ENCODE peak calls at places on chromosomes 4 and X, in eight cellular contexts. O is neural progenitor cell, Y is K562, E is astrocyte of the cerebellum, B is B cell, Z is progenitor cell of endocrine pancreas, N is thyroid gland, J is chondrocyte. A is an unnamed sample.

GRCh38 chr4:5338511-5338910 is 287.2 kb downstream of the STK32B start:
- DNase-seq in J (no peak), Z (no peak), N (no peak), E (no peak), B (no peak), Y (no peak), O (no peak), A (no peak)

GRCh38 chrX:77442728-77443127 is 4.5 kb upstream of the FGF16 start:
- DNase-seq in J (no peak), N (no peak), B (no peak), E (peak), Y (no peak), Z (no peak), O (no peak), A (no peak)

GRCh38 chr4:6047130-6047673 is 29.0 kb upstream of the C4orf50 start:
- DNase-seq in Z (no peak), N (no peak), B (no peak), J (no peak), Y (no peak), E (no peak), O (no peak), A (peak)

GRCh38 chr4:5462896-5463295 is 245.5 kb downstream of the EVC2 start:
- DNase-seq in Z (no peak), B (no peak), J (no peak), Y (no peak), N (no peak), O (no peak), E (no peak), A (no peak)

GRCh38 chrX:155544886-155545285 is 67.9 kb downstream of the TMLHE start:
- DNase-seq in J (no peak), Y (no peak), B (no peak), O (no peak), Z (no peak), E (peak), N (no peak), A (no peak)

GRCh38 chrX:150872773-150873336 is 25.6 kb downstream of the CD99L2 start:
- DNase-seq in Z (no peak), N (no peak), Y (no peak), B (no peak), J (no peak), O (no peak), E (no peak), A (no peak)

GRCh38 chr4:144402999-144403398 is 243.0 kb upstream of the HHIP start:
- DNase-seq in O (no peak), Z (no peak), B (no peak), Y (no peak), E (no peak), J (no peak), N (no peak), A (no peak)

GRCh38 chr4:102387552-102388150 is 42.4 kb upstream of the SLC39A8 start:
- DNase-seq in O (no peak), J (no peak), B (no peak), N (no peak), Z (no peak), Y (no peak), E (no peak), A (no peak)

GRCh38 chr4:35151816-35152572 is 1092.3 kb downstream of the ARAP2 start:
- DNase-seq in Z (no peak), Y (peak), O (peak), E (no peak), J (no peak), N (peak), B (no peak), A (peak)

GRCh38 chr4:127832585-127832984 is 48.1 kb upstream of the PLK4 start:
- DNase-seq in J (no peak), O (peak), Y (no peak), N (no peak), Z (no peak), E (no peak), B (no peak), A (no peak)

GRCh38 chr4:37604464-37604863 is 81.7 kb downstream of the RELL1 start:
- DNase-seq in E (no peak), Y (no peak), O (no peak), N (no peak), B (no peak), Z (no peak), J (no peak), A (no peak)

GRCh38 chr4:83212041-83212851 is 72.4 kb downstream of the COQ2 start:
- DNase-seq in O (no peak), Z (no peak), E (no peak), Y (no peak), J (no peak), N (peak), B (peak), A (peak)

GRCh38 chrX:109826954-109827708 is 94.1 kb upstream of the ACSL4 start:
- DNase-seq in E (peak), J (no peak), Y (no peak), N (no peak), O (no peak), Z (no peak), B (no peak), A (peak)

GRCh38 chrX:99095965-99096364 is 1314.1 kb downstream of the PCDH19 start:
- DNase-seq in E (no peak), Z (no peak), B (no peak), J (no peak), Y (no peak), N (no peak), O (no peak), A (no peak)

GRCh38 chrX:39258331-39258730 is 457.1 kb downstream of the MID1IP1 start:
- DNase-seq in B (no peak), E (no peak), Z (no peak), J (no peak), O (peak), N (no peak), Y (peak), A (no peak)

GRCh38 chr4:122152699-122153328 is 683 bp downstream of the BLTP1 start:
- DNase-seq in Y (peak), J (no peak), E (peak), O (peak), N (peak), Z (peak), B (no peak), A (peak)

GRCh38 chr4:140876597-140877364 is 120.6 kb upstream of the TBC1D9 start:
- DNase-seq in Z (no peak), B (no peak), J (no peak), Y (no peak), N (no peak), O (no peak), E (peak), A (no peak)

GRCh38 chrX:2320580-2321327 is 180.0 kb downstream of the DHRSX start:
- DNase-seq in Z (no peak), N (peak), Y (no peak), E (no peak), O (no peak), J (no peak), B (no peak), A (no peak)

GRCh38 chrX:134025986-134026731 is 40.8 kb upstream of the GPC3 start:
- DNase-seq in O (peak), E (no peak), B (no peak), J (no peak), Z (no peak), Y (peak), N (no peak), A (no peak)

GRCh38 chrX:16953606-16954211 is 7.3 kb downstream of the REPS2 start:
- DNase-seq in Y (no peak), N (no peak), E (no peak), O (no peak), Z (no peak), J (no peak), B (no peak), A (no peak)

GRCh38 chr4:40038972-40039371 is 17.7 kb upstream of the N4BP2 start:
- DNase-seq in E (no peak), Y (no peak), J (no peak), O (no peak), N (no peak), B (no peak), Z (no peak), A (no peak)

GRCh38 chr4:113978561-113979156 is 788 bp downstream of the ARSJ start:
- DNase-seq in Y (no peak), N (no peak), O (peak), E (no peak), Z (no peak), B (no peak), J (no peak), A (no peak)

GRCh38 chr4:173529505-173530325 is at the start of gene HAND2:
- DNase-seq in O (peak), B (no peak), Y (peak), N (no peak), J (no peak), E (no peak), Z (no peak), A (no peak)

GRCh38 chrX:1212532-1212931 is at the start of gene CRLF2:
- DNase-seq in Y (no peak), J (peak), O (no peak), B (no peak), E (no peak), Z (no peak), N (no peak), A (peak)

GRCh38 chrX:72604705-72605104 is 32.1 kb upstream of the HDAC8 start:
- DNase-seq in J (no peak), O (no peak), B (no peak), E (no peak), Y (no peak), Z (no peak), N (no peak), A (no peak)

GRCh38 chrX:136652822-136653723 is 5.1 kb downstream of the CD40LG start:
- DNase-seq in J (no peak), B (no peak), O (no peak), N (no peak), Y (no peak), E (no peak), Z (no peak), A (no peak)

GRCh38 chr4:82779032-82779431 is 19.6 kb downstream of the SCD5 start:
- DNase-seq in N (no peak), J (no peak), E (no peak), O (no peak), B (no peak), Z (no peak), Y (no peak), A (no peak)

GRCh38 chrX:55750256-55750655 is 32.7 kb downstream of the RRAGB start:
- DNase-seq in O (no peak), B (no peak), Z (no peak), N (no peak), J (no peak), E (no peak), Y (no peak), A (no peak)

GRCh38 chr4:111689214-111689613 is 456.0 kb upstream of the FAM241A start:
- DNase-seq in Z (no peak), B (no peak), J (no peak), E (peak), O (no peak), N (peak), Y (no peak), A (no peak)

GRCh38 chr4:119286377-119287002 is 35.4 kb downstream of the FABP2 start:
- DNase-seq in O (peak), E (peak), Y (no peak), J (no peak), Z (no peak), B (no peak), N (peak), A (peak)

GRCh38 chr4:73734405-73735070 is 5.8 kb upstream of the CXCL8 start:
- DNase-seq in B (no peak), Y (no peak), J (no peak), O (no peak), E (no peak), N (no peak), Z (no peak), A (no peak)

GRCh38 chr4:57405359-57405758 is 295.2 kb upstream of the IGFBP7 start:
- DNase-seq in Z (no peak), Y (no peak), E (no peak), O (no peak), B (no peak), J (no peak), N (no peak), A (no peak)

GRCh38 chrX:68719904-68720614 is 72.6 kb downstream of the STARD8 start:
- DNase-seq in Z (no peak), J (no peak), B (no peak), O (peak), E (no peak), N (no peak), Y (peak), A (no peak)

GRCh38 chr4:39042365-39042764 is 10.2 kb upstream of the TMEM156 start:
- DNase-seq in J (no peak), E (no peak), B (no peak), Y (no peak), O (no peak), N (no peak), Z (no peak), A (no peak)

GRCh38 chr4:131499139-131499873 is 1649.8 kb upstream of the PCDH10 start:
- DNase-seq in E (peak), J (no peak), Z (no peak), N (no peak), O (no peak), Y (no peak), B (no peak), A (no peak)

GRCh38 chr4:167987285-167987684 is 105.1 kb upstream of the ANXA10 start:
- DNase-seq in Z (no peak), E (no peak), N (no peak), J (no peak), B (no peak), Y (no peak), O (no peak), A (no peak)

GRCh38 chr4:167986044-167986443 is 106.3 kb upstream of the ANXA10 start:
- DNase-seq in O (no peak), B (no peak), Z (no peak), Y (no peak), J (peak), E (no peak), N (no peak), A (no peak)

GRCh38 chr4:167985565-167985964 is 106.8 kb upstream of the ANXA10 start:
- DNase-seq in B (no peak), J (no peak), O (no peak), Y (no peak), N (no peak), Z (no peak), E (no peak), A (no peak)

DNA sequence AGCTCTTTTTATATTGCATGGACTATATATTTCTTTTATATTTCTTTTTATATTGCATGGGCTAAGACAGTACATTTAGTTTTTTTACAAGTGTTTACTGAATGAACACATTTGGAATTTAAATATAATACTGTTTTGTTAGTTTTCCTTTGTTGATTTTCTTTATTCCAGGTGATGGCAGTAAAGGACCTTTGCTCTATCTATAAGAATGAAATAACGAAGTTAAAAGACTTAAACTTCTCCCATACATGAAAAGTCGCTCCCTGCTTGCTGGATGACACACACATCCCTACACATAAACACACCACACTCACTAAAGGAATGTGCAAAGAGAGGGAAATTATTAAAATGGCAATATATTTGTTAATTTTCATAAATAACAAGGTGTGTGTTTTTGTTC is 102.5 kb upstream of the ANXA10 start:
- DNase-seq in Y (no peak), B (no peak), O (no peak), E (no peak), N (no peak), Z (no peak), J (no peak), A (no peak)
- TF ChIP-seq CTCF in Y (no peak), B (no peak), O (no peak), E (no peak), N (no peak), Z (no peak), J (peak), A (no peak)

GRCh38 chr4:48546336-48546735 is 56.3 kb downstream of the ZAR1 start:
- DNase-seq in J (no peak), N (peak), O (peak), Z (no peak), Y (peak), E (peak), B (no peak), A (peak)
- TF ChIP-seq CTCF in J (peak), N (peak), O (peak), Z (peak), Y (peak), E (peak), B (peak), A (peak)

GRCh38 chr4:63582997-63583396 is 826.3 kb downstream of the TECRL start:
- DNase-seq in J (no peak), E (no peak), Y (no peak), Z (no peak), O (no peak), B (no peak), N (no peak), A (no peak)

GRCh38 chr4:63583561-63583960 is 825.7 kb downstream of the TECRL start:
- DNase-seq in N (no peak), O (no peak), Y (no peak), E (no peak), Z (no peak), B (no peak), J (no peak), A (no peak)

GRCh38 chr4:63580796-63581475 is 828.3 kb downstream of the TECRL start:
- DNase-seq in J (no peak), N (no peak), E (no peak), B (no peak), Z (no peak), Y (no peak), O (no peak), A (no peak)

DNA sequence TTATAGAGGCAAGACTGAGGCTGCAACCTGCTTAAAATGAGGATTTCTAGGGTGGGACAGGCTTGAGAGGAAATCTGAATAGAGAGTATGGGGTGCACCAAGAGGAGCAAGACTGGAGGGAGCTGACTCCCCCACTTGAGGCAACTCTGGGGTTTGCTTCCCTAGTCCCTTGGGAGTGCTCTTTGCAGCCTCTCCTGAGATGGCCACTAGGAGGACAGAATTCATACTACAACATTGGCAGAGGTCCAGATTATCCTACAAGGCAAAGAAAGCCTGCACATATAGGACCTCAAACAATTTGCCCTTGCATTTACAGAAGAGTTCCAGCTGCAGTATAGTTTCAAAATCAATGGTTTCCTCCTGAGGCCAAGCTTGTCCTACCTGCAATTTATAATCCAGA is 830.9 kb downstream of the TECRL start:
- DNase-seq in J (no peak), E (no peak), B (no peak), Y (no peak), Z (no peak), O (no peak), N (no peak), A (no peak)
- TF ChIP-seq CTCF in J (peak), E (no peak), B (no peak), Y (no peak), Z (no peak), O (peak), N (no peak), A (no peak)

DNA sequence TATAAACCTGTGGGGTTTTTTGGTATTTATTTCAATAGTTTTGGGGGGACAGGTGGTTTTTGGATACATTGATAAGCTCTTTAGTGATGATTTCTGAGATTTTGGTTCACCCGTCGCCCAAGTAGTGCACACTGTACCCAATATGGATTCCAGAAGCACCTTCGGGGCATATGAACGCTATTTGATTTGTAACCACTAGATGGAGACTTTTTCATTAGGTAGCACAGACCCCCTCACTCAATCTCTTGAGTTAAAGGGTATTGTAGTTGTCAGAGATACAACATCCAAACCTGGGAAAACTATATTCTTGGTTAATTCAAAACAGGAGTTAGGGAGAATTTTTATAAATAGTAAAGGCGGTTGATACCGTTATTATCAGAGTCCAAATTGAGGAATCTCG is 79.8 kb downstream of the SPANXN3 start:
- DNase-seq in N (no peak), Z (no peak), J (no peak), B (no peak), Y (no peak), O (peak), E (no peak), A (no peak)
- TF ChIP-seq CTCF in N (no peak), Z (peak), J (peak), B (no peak), Y (no peak), O (peak), E (peak), A (no peak)

GRCh38 chr4:41177016-41177415 is 37.3 kb downstream of the APBB2 start:
- DNase-seq in Y (no peak), E (peak), Z (no peak), J (no peak), O (no peak), B (no peak), N (no peak), A (no peak)
- TF ChIP-seq CTCF in Y (no peak), E (peak), Z (no peak), J (peak), O (no peak), B (no peak), N (no peak), A (no peak)

GRCh38 chr4:2931765-2932560 is 31.2 kb downstream of the NOP14 start:
- DNase-seq in O (no peak), N (no peak), Y (no peak), E (no peak), Z (no peak), B (peak), J (peak), A (peak)

GRCh38 chr4:2932561-2932950 is 30.6 kb downstream of the NOP14 start:
- DNase-seq in Z (no peak), Y (no peak), O (no peak), B (no peak), J (peak), E (no peak), N (no peak), A (no peak)

GRCh38 chr4:2929469-2929868 is 33.7 kb downstream of the NOP14 start:
- DNase-seq in B (no peak), J (peak), Z (no peak), Y (no peak), O (no peak), N (no peak), E (no peak), A (no peak)

GRCh38 chr4:2930135-2930805 is 32.9 kb downstream of the NOP14 start:
- DNase-seq in O (no peak), J (peak), N (peak), E (no peak), Z (no peak), Y (no peak), B (no peak), A (no peak)

GRCh38 chr4:2930821-2931764 is 32.1 kb downstream of the NOP14 start:
- DNase-seq in N (peak), E (no peak), J (peak), B (no peak), O (no peak), Z (no peak), Y (no peak), A (no peak)
- TF ChIP-seq CTCF in N (no peak), E (peak), J (peak), B (no peak), O (no peak), Z (peak), Y (no peak), A (peak)

DNA sequence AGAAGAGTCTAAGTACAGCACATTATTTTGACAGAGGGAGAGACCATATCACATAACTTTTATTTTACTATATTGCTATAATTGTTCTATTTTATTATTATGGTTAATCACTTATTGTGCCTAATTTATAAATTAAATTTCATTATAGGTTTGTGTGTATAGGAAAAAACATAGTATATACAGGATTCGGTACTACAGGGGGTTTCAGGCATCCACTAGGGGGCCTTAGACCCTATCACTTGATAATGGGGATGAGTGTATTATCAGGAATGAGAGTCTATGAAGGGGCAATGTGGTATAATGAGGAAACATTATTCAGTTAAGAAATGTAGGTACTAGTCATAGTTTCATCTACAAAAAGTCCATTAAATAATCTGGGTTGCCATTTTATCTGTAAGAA is 833.1 kb downstream of the C4orf33 start:
- DNase-seq in B (no peak), O (peak), E (no peak), N (no peak), Z (no peak), J (no peak), Y (no peak), A (no peak)
- TF ChIP-seq CTCF in B (no peak), O (peak), E (peak), N (no peak), Z (peak), J (peak), Y (no peak), A (no peak)

A was measured in activated CD8-positive, alpha-beta T cell treated with anti-CD3 and anti-CD28 coated beads for 36 hours.